ENCODE peak calls at places on chromosomes 4 and X, in seven cellular contexts. P, E, O, M, Y, V and G are unnamed samples.

GRCh38 chrX:115499112-115499805 is 61.7 kb upstream of the PLS3 start:
- DNase-seq in P (no peak), E (no peak), O (no peak), M (no peak), Y (no peak), V (no peak), G (no peak)

GRCh38 chr4:141926414-141926813 is 290.0 kb downstream of the IL15 start:
- DNase-seq in P (no peak), E (no peak), O (no peak), M (no peak), Y (no peak), V (no peak), G (no peak)

GRCh38 chr4:144594471-144594986 is 51.4 kb upstream of the HHIP start:
- DNase-seq in P (no peak), E (no peak), O (no peak), M (no peak), Y (no peak), V (no peak), G (no peak)

GRCh38 chr4:61540944-61541343 is 340.8 kb downstream of the ADGRL3 start:
- DNase-seq in P (no peak), E (no peak), O (no peak), M (no peak), Y (no peak), V (no peak), G (peak)

GRCh38 chr4:73099143-73099542 is 29.6 kb upstream of the COX18 start:
- DNase-seq in P (no peak), E (no peak), O (no peak), M (no peak), Y (no peak), V (no peak), G (no peak)

GRCh38 chrX:74520896-74521295 is 93.5 kb downstream of the RLIM start:
- DNase-seq in P (no peak), E (no peak), O (no peak), M (no peak), Y (no peak), V (no peak), G (no peak)

GRCh38 chr4:518569-519083 is 19.6 kb downstream of the PIGG start:
- DNase-seq in P (no peak), E (no peak), O (no peak), M (no peak), Y (no peak), V (no peak), G (no peak)

GRCh38 chr4:104860227-104861123 is 286.2 kb upstream of the TET2 start:
- DNase-seq in P (peak), E (peak), O (peak), M (peak), Y (peak), V (no peak), G (peak)

GRCh38 chr4:57426779-57427395 is 316.7 kb upstream of the IGFBP7 start:
- DNase-seq in P (peak), E (peak), O (no peak), M (peak), Y (no peak), V (peak), G (peak)

GRCh38 chr4:104488151-104488550 is 6.5 kb downstream of the CXXC4 start:
- DNase-seq in P (no peak), E (no peak), O (no peak), M (no peak), Y (no peak), V (no peak), G (no peak)